ENCODE peak calls at places on chromosomes 7 and 10, in six cellular contexts. E is GM12878, D is HepG2, F is HCT116, M is K562, W is H1. G is an unnamed sample.
A peak's percentile ranks its signal among the peaks of the same experiment; 100 is the strongest.

GRCh38 chr10:15200626-15201025 is 32.1 kb upstream of the NMT2 start:
- DNase-seq in E (no peak), D (peak; percentile 74), F (peak; percentile 90), M (no peak), W (no peak), G (peak; percentile 11)

GRCh38 chr10:70956029-70956759 is 67.8 kb upstream of the PCBD1 start:
- DNase-seq in E (no peak), D (peak; percentile 20), F (no peak), M (peak; percentile 52), W (no peak), G (no peak)

GRCh38 chr10:100988166-100988565 is 823 bp downstream of the TWNK start:
- DNase-seq in E (no peak), D (no peak), F (no peak), M (no peak), W (no peak), G (no peak)

GRCh38 chr10:35540296-35541164 is 64.6 kb upstream of the GJD4 start:
- DNase-seq in E (no peak), D (no peak), F (no peak), M (no peak), W (no peak), G (no peak)

GRCh38 chr10:1683649-1684048 is 53.7 kb downstream of the ADARB2 start:
- DNase-seq in E (no peak), D (no peak), F (no peak), M (no peak), W (no peak), G (no peak)

GRCh38 chr10:84333864-84334451 is 5.6 kb downstream of the CCSER2 start:
- DNase-seq in E (no peak), D (no peak), F (no peak), M (peak; percentile 36), W (no peak), G (no peak)

GRCh38 chr10:95291634-95292039 is 834 bp upstream of the PDLIM1 start:
- DNase-seq in E (no peak), D (no peak), F (no peak), M (no peak), W (no peak), G (no peak)

GRCh38 chr7:90910136-90910535 is 314.0 kb downstream of the CDK14 start:
- DNase-seq in E (no peak), D (no peak), F (no peak), M (no peak), W (no peak), G (no peak)

GRCh38 chr7:120184866-120185265 is 88.1 kb upstream of the KCND2 start:
- DNase-seq in E (no peak), D (no peak), F (no peak), M (no peak), W (no peak), G (no peak)

GRCh38 chr10:127774771-127775559 is 38.0 kb downstream of the FOXI2 start:
- DNase-seq in E (no peak), D (no peak), F (no peak), M (no peak), W (no peak), G (no peak)

GRCh38 chr7:76393116-76394031 is 16.1 kb downstream of the SSC4D start:
- DNase-seq in E (peak; percentile 66), D (peak; percentile 89), F (peak; percentile 71), M (peak; percentile 99), W (peak; percentile 95), G (peak; percentile 77)

GRCh38 chr10:100878291-100878910 is 34.4 kb upstream of the SLF2 start:
- DNase-seq in E (no peak), D (peak; percentile 80), F (peak; percentile 82), M (peak; percentile 55), W (peak; percentile 71), G (peak; percentile 40)

GRCh38 chr7:98836811-98837631 is 32.8 kb downstream of the TMEM130 start:
- DNase-seq in E (no peak), D (peak; percentile 21), F (peak; percentile 59), M (peak; percentile 65), W (peak; percentile 93), G (no peak)

GRCh38 chr10:71630168-71630567 is 89.4 kb downstream of the C10orf105 start:
- DNase-seq in E (no peak), D (no peak), F (no peak), M (no peak), W (no peak), G (no peak)

GRCh38 chr7:94394399-94395140 is at the start of gene COL1A2:
- DNase-seq in E (no peak), D (no peak), F (no peak), M (peak; percentile 19), W (peak; percentile 79), G (no peak)

GRCh38 chr10:12608761-12609160 is 259.4 kb downstream of the CAMK1D start:
- DNase-seq in E (no peak), D (no peak), F (no peak), M (no peak), W (no peak), G (no peak)

GRCh38 chr7:6533893-6534804 is 17.1 kb downstream of the GRID2IP start:
- DNase-seq in E (peak; percentile 7), D (no peak), F (no peak), M (no peak), W (no peak), G (no peak)

GRCh38 chr7:137755438-137755837 is 91.3 kb downstream of the DGKI start:
- DNase-seq in E (no peak), D (no peak), F (no peak), M (no peak), W (no peak), G (no peak)

GRCh38 chr7:137762334-137762733 is 84.4 kb downstream of the DGKI start:
- DNase-seq in E (no peak), D (no peak), F (no peak), M (no peak), W (no peak), G (no peak)

GRCh38 chr7:137757146-137757925 is 89.4 kb downstream of the DGKI start:
- DNase-seq in E (no peak), D (no peak), F (no peak), M (no peak), W (no peak), G (no peak)

GRCh38 chr7:137755846-137756685 is 90.7 kb downstream of the DGKI start:
- DNase-seq in E (no peak), D (no peak), F (no peak), M (no peak), W (no peak), G (no peak)

GRCh38 chr7:137760111-137760510 is 86.7 kb downstream of the DGKI start:
- DNase-seq in E (no peak), D (no peak), F (no peak), M (no peak), W (no peak), G (peak; percentile 70)
- TF ChIP-seq ZNF274 in E (no peak), D (no peak), F (no peak), M (no peak), W (no peak), G (no peak)

GRCh38 chr7:36096460-36097095 is 56.5 kb upstream of the EEPD1 start:
- DNase-seq in E (no peak), D (peak; percentile 61), F (no peak), M (no peak), W (no peak), G (no peak)
- TF ChIP-seq ZNF274 in E (no peak), D (no peak), F (no peak), M (no peak), W (no peak), G (no peak)

GRCh38 chr10:28945959-28946358 is 268.6 kb downstream of the BAMBI start:
- DNase-seq in E (no peak), D (no peak), F (no peak), M (no peak), W (no peak), G (no peak)
- TF ChIP-seq ZNF274 in E (no peak), D (no peak), F (no peak), M (no peak), W (no peak), G (no peak)

DNA sequence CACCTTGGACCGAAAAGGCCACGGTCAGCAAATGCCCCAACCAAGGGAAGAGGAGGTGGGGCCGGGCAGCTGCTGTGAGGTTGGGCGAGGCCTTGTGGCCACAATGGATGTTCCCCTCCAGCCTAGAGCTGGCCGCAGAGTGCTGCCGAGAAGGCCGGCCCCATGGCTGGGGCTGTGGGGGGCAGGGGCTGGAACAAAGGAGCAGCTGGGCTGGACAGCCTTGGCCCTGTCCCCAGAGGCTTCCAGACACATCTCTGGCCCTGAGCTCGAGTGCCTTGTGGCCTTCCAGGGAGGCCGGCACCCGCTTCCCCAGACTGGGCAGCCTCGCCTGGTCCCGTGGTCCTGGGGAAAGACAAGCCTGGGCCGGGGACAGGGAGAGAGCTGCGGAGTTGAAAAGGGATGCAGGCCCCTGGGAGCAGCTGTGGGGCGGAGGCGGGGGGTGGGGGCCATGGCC is 88.0 kb downstream of the PDGFA start:
- DNase-seq in E (no peak), D (no peak), F (no peak), M (no peak), W (no peak), G (no peak)
- TF ChIP-seq ZNF274 in E (no peak), D (no peak), F (no peak), M (no peak), W (no peak), G (no peak)

GRCh38 chr10:92690211-92691041 is 671 bp downstream of the HHEX start:
- DNase-seq in E (no peak), D (no peak), F (peak; percentile 21), M (peak; percentile 54), W (peak; percentile 69), G (no peak)

GRCh38 chr10:92692085-92692671 is 2.4 kb downstream of the HHEX start:
- DNase-seq in E (no peak), D (no peak), F (no peak), M (no peak), W (peak; percentile 80), G (no peak)

GRCh38 chr10:92692697-92693533 is 3.2 kb downstream of the HHEX start:
- DNase-seq in E (no peak), D (no peak), F (no peak), M (no peak), W (no peak), G (no peak)

GRCh38 chr10:92691042-92691590 is 1.4 kb downstream of the HHEX start:
- DNase-seq in E (no peak), D (no peak), F (no peak), M (no peak), W (peak; percentile 60), G (no peak)

DNA sequence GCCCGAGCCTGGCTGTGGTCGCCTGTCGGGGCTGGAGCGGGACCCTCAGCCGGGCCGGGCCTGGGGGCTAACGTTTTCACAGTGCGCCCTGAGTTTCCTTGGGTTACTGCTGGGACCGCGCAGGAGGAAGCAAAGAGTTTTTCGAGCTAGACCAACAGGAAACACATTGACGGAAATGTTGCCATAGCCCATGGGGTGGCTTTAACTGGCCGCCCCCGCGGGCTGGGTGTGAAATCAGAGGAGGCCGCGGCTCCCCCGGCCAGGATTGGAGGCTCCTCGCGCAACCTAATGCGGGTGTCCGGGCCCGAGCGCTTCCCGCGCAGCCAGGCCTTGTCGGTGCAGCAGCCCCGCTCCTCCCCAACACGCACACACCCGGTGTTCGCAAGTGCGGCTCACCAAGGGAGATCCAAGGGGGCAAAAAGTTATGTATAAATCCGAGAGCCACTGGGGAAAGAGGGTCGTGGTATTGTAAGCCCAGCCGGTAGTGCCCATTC is 1.9 kb downstream of the HHEX start:
- DNase-seq in E (no peak), D (no peak), F (no peak), M (peak; percentile 24), W (no peak), G (no peak)
- TF ChIP-seq ZNF274 in E (no peak), D (no peak), F (no peak), M (no peak), W (no peak), G (no peak)

DNA sequence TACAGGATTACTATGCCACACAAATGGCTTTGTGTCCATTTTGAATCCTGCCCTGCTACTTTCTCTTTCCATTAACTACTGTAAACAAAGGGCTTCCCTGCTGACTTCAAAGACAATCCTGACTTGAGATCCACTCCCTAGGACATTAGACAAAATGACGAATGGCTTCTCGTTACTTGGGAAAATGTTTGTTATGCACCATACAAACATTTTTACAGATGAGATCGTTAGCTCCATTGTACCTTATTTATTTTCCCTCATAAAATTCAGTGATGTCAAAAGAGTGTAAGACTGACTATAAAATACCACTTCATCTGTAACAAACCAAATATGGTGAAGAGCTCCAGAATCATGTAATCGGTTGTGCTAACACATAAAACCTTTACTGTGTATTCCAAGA is 121.8 kb downstream of the CD36 start:
- DNase-seq in E (no peak), D (peak; percentile 1), F (no peak), M (no peak), W (no peak), G (no peak)
- TF ChIP-seq ZNF274 in E (no peak), D (no peak), F (no peak), M (no peak), W (no peak), G (no peak)